ENCODE peak calls at places on chromosomes 13 and 19, in eight cellular contexts. N, L, D, X, P, B, H and I are unnamed samples.

GRCh38 chr19:14164724-14165493 is 28.5 kb upstream of the ASF1B start:
- DNase-seq in D (no peak), L (no peak), N (no peak), H (no peak), X (no peak), B (no peak), P (no peak), I (no peak)

GRCh38 chr13:62014299-62014698 is 598.6 kb upstream of the PCDH20 start:
- DNase-seq in B (no peak), N (peak), P (peak), X (no peak), L (no peak), H (no peak), D (no peak), I (peak)

GRCh38 chr13:112447761-112448603 is 71.8 kb downstream of the SPACA7 start:
- DNase-seq in D (peak), X (no peak), P (no peak), N (no peak), H (no peak), B (no peak), L (no peak), I (no peak)

GRCh38 chr13:23617551-23618014 is 47.4 kb downstream of the TNFRSF19 start:
- DNase-seq in N (peak), X (no peak), B (no peak), H (no peak), D (no peak), P (no peak), L (no peak), I (peak)

GRCh38 chr13:20616059-20616797 is 49.3 kb downstream of the IFT88 start:
- DNase-seq in P (no peak), B (no peak), N (peak), D (no peak), H (no peak), L (no peak), X (no peak), I (no peak)

GRCh38 chr13:96089749-96090239 is at the start of gene HS6ST3:
- DNase-seq in H (peak), N (no peak), D (no peak), P (peak), B (no peak), L (no peak), X (peak), I (peak)

GRCh38 chr19:32662186-32662585 is 12.8 kb downstream of the ANKRD27 start:
- DNase-seq in N (peak), P (peak), H (no peak), B (no peak), X (no peak), L (no peak), D (no peak), I (no peak)

GRCh38 chr13:100063333-100063732 is 25.6 kb upstream of the PCCA start:
- DNase-seq in B (no peak), L (no peak), D (no peak), P (peak), X (no peak), H (no peak), N (peak), I (no peak)

GRCh38 chr13:35699181-35699580 is 222.7 kb upstream of the MAB21L1 start:
- DNase-seq in P (no peak), D (no peak), N (peak), B (no peak), X (no peak), H (no peak), L (no peak), I (no peak)

DNA sequence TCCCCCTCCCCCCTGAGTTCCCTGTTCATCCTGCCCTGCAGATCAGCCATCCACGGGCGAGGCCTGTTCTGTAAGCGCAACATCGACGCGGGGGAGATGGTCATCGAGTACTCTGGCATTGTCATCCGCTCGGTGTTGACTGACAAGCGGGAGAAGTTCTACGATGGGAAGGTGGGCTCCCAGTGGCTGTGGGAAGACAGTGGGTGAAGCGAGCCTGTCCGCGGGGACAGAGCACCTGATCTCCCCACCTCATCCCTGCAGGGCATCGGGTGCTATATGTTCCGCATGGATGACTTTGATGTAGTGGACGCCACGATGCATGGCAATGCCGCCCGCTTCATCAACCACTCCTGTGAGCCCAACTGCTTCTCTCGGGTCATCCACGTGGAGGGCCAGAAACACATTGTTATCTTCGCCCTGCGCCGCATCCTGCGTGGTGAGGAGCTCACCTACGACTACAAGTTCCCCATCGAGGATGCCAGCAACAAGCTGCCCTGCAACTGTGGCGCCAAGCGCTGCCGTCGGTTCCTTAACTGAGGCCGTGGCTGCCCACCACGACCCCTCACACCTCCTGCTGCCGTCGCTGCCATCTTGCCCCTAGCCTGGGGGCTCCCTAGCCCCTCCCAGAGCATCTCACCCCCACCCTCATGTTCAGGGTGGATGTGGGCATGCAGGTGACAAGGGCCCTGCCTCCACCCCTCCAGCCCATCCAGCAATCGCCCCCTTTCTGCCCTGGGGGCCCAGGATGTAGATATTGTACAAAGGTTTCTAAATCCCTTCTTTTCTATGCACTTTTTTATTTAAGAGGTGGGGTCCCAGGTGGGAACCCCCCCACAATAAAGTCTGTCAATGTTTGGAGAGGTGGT is 4.0 kb downstream of the IGFLR1 start:
- DNase-seq in P (no peak), B (no peak), N (no peak), D (no peak), L (no peak), X (no peak), H (no peak), I (no peak)
- TF ChIP-seq POLR2A in P (no peak), B (no peak), N (no peak), D (no peak), L (no peak), X (no peak), H (no peak), I (no peak)

GRCh38 chr13:109251958-109252357 is 534.4 kb downstream of the IRS2 start:
- DNase-seq in P (no peak), N (no peak), D (no peak), X (no peak), L (no peak), H (no peak), B (no peak), I (no peak)
- TF ChIP-seq POLR2A in P (no peak), N (no peak), D (no peak), X (no peak), L (no peak), H (no peak), B (no peak), I (no peak)

GRCh38 chr19:1274852-1275259 is 474 bp upstream of the FAM174C start:
- DNase-seq in X (no peak), L (no peak), N (no peak), H (peak), D (no peak), P (no peak), B (no peak), I (no peak)
- TF ChIP-seq POLR2A in X (no peak), L (no peak), N (no peak), H (no peak), D (no peak), P (no peak), B (no peak), I (no peak)

GRCh38 chr19:57813919-57814504 is 701 bp downstream of the ZNF552 start:
- DNase-seq in X (no peak), B (no peak), H (peak), P (peak), L (peak), D (no peak), N (no peak), I (peak)

GRCh38 chr19:57816652-57817051 is 1.9 kb upstream of the ZNF552 start:
- DNase-seq in B (no peak), H (no peak), X (peak), D (no peak), N (no peak), L (no peak), P (peak), I (peak)

GRCh38 chr19:57812201-57812600 is 2.5 kb downstream of the ZNF552 start:
- DNase-seq in D (no peak), B (no peak), L (no peak), H (no peak), P (no peak), N (no peak), X (no peak), I (no peak)

GRCh38 chr19:57815247-57816075 is 748 bp upstream of the ZNF552 start:
- DNase-seq in P (no peak), X (no peak), B (no peak), N (no peak), H (no peak), L (no peak), D (no peak), I (no peak)

DNA sequence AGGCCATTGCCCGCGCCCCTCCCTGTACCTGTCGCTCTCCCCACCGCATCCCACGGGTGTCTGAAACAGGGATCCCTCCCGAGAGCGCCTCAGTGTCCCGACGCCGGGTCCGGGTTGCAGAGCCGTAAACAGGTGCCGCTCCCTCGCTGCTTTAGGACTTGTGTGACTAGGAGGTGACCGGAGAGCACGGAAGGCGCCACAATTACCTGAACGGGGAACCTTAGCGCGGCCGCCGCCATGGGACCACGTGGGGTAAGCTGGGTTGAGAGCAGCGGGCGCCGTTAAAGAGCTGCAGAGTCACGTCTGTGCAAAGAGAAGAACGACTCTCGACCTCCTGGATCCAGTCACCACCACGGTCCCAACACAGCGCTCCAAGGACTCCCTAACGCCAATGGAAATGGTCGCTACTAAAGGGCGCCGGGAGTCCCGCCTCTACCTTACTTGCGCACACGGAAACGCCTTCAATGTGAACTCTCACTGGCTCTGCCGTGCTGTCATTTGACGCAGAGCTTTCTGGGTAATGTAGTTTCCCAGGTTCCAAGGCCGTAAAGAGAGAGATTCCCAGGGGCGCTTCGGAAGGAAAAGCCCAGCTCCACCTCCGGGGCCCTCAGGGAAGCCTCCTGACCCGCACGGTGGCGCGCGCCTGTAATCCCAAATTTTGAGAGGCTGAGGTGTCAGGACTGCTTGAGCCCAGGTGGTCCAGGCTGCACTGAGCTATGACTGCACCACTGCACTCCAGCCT is at the start of gene ZNF552:
- DNase-seq in D (peak), B (peak), L (peak), X (peak), H (peak), N (peak), P (peak), I (peak)
- TF ChIP-seq POLR2A in D (peak), B (peak), L (peak), X (peak), H (peak), N (peak), P (no peak), I (peak)

GRCh38 chr19:11563530-11563929 is 4.5 kb upstream of the ELOF1 start:
- DNase-seq in B (no peak), D (no peak), L (no peak), X (no peak), P (no peak), H (no peak), N (no peak), I (peak)

GRCh38 chr19:11556634-11557420 is 2.2 kb downstream of the ELOF1 start:
- DNase-seq in D (no peak), B (no peak), H (no peak), L (no peak), N (no peak), P (no peak), X (no peak), I (no peak)

GRCh38 chr19:11555246-11555645 is 3.8 kb downstream of the ELOF1 start:
- DNase-seq in D (no peak), H (no peak), L (no peak), N (no peak), B (no peak), X (no peak), P (no peak), I (no peak)

GRCh38 chr19:11560404-11560988 is 1.5 kb upstream of the ELOF1 start:
- DNase-seq in D (peak), B (no peak), X (peak), H (peak), N (peak), L (peak), P (peak), I (peak)

GRCh38 chr19:11558881-11559828 is at the start of gene ELOF1:
- DNase-seq in L (peak), H (peak), D (peak), B (peak), X (peak), N (peak), P (peak), I (peak)
- TF ChIP-seq POLR2A in L (peak), H (peak), D (peak), B (peak), X (peak), N (peak), P (peak), I (peak)

DNA sequence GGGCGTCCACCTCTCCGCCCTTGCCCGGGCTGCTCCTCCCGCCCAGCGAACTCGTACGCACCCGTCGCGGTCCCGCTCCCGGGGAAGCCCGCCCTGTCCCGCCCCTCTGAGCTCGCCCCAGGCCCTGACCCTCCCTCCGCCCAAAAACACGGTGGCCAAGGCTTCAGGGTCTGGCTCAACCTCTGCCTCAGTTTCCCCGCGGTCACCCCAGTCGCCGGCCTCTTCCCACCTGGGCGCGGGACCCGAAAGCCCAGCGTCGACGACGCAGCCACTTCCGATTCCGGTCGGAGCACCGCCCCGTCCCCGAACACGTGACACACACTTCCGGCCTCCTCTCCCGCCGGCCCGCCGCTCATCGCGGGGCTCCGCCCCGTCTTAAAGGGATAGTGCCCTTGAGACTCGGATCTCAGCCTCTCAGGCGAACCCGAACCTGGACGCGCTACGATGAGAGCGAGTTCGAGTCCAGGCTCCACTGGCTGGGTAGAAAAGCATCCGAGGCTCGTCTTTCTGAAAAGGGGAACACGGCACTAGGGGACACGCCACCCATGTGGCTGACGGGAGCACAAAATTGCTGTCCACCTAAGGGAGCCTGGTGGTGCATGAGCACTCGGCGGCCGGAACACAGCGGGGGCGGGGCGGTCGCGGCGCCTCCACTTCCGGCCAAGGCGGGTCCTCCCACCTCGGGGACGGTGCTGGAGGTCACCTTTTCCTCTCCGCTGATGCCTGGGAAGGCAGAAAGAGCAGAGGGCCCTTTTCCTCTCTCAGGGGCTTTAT is at the start of gene C19orf25:
- DNase-seq in L (peak), X (peak), N (peak), D (peak), H (peak), P (peak), B (peak), I (peak)
- TF ChIP-seq POLR2A in L (peak), X (peak), N (peak), D (peak), H (peak), P (peak), B (peak), I (peak)

DNA sequence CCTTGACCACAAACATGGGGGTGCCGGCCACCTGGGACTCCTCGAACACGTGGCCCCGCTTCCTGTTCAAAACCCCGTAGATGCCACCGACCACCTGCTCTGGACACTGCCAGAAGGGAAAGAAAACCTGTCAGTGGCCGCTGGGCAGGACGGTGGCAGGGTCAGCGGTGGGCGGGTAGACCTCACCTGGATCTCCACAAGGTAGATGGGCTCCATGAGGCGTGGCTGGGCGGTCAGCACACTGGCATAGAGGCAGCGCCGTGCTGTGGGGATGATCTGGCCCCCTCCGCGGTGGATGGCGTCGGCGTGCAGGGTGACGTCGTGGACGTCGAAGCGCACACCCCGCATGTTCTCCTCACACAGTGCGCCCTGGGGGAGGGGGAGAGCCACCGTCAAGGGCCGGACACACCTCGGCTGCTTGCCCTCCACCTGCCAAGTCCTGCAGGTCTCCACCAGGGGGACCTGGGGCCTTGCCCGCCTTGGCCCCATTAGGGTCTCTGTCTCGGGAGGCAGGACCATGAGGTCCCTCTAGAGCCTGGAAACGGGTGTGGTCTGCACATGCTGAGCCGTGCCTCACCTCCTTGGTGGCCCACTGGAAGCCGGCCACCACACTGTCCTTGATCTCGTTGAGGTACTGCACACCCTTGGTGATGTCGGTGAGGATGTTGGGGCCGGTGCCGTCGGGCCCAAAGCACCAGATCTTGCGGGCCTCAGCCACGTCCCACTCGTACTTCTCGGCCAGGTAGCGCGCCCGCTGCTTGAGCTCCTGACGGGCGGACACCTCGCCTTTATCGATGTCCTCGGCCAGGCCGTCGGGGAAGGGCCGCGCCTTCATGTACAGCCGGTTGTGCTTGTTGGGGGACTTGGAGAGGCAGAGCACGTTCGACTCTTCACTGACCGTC is 6.6 kb upstream of the DAPK3 start:
- DNase-seq in L (no peak), D (no peak), H (peak), P (peak), N (no peak), X (no peak), B (no peak), I (no peak)
- TF ChIP-seq POLR2A in L (no peak), D (no peak), H (peak), P (no peak), N (no peak), X (no peak), B (no peak), I (peak)